ENCODE peak calls at places on chromosome 21, in nine cellular contexts. W, O, N, S, B, J, D, H and I are unnamed samples.

GRCh38 chr21:16073571-16073970 is 343.8 kb downstream of the USP25 start:
- DNase-seq in W (no peak), S (no peak), N (no peak), O (no peak), J (no peak), D (no peak), H (no peak), B (no peak), I (no peak)

GRCh38 chr21:44352253-44352860 is 1.1 kb upstream of the TRPM2 start:
- DNase-seq in N (no peak), S (no peak), D (no peak), O (no peak), H (no peak), J (no peak), W (no peak), B (no peak), I (no peak)

GRCh38 chr21:42073140-42074099 is 2.3 kb downstream of the UMODL1 start:
- DNase-seq in B (no peak), D (no peak), H (no peak), W (no peak), J (no peak), O (no peak), N (no peak), S (no peak), I (no peak)

GRCh38 chr21:17777321-17777720 is 41.8 kb downstream of the C21orf91 start:
- DNase-seq in B (no peak), D (no peak), H (no peak), W (peak), S (no peak), O (no peak), N (no peak), J (no peak), I (no peak)

GRCh38 chr21:20040768-20041167 is 957.4 kb upstream of the NCAM2 start:
- DNase-seq in H (no peak), N (peak), S (no peak), W (peak), J (no peak), O (no peak), B (no peak), D (no peak), I (no peak)

GRCh38 chr21:23968722-23969647 is 1638.3 kb downstream of the MRPL39 start:
- DNase-seq in H (no peak), W (peak), B (peak), O (peak), D (no peak), N (peak), S (no peak), J (peak), I (peak)

GRCh38 chr21:44732956-44733355 is 21.6 kb upstream of the TSPEAR start:
- DNase-seq in B (no peak), W (peak), H (no peak), N (no peak), O (no peak), D (no peak), S (no peak), J (no peak), I (no peak)

GRCh38 chr21:45857761-45858160 is 123.8 kb upstream of the COL6A1 start:
- DNase-seq in O (no peak), B (no peak), H (no peak), J (no peak), S (no peak), W (no peak), N (no peak), D (no peak), I (no peak)

GRCh38 chr21:16533692-16534407 is 804.1 kb downstream of the USP25 start:
- DNase-seq in B (no peak), S (peak), D (no peak), O (no peak), J (no peak), N (peak), W (no peak), H (peak), I (no peak)

GRCh38 chr21:27189870-27190269 is 223.0 kb upstream of the ADAMTS5 start:
- DNase-seq in B (no peak), S (no peak), D (no peak), W (peak), O (no peak), J (no peak), H (no peak), N (no peak), I (no peak)

GRCh38 chr21:30146558-30147282 is 19.9 kb downstream of the CLDN17 start:
- DNase-seq in N (peak), S (no peak), B (no peak), D (no peak), W (no peak), J (no peak), O (no peak), H (no peak), I (no peak)

GRCh38 chr21:37984416-37984815 is 68.2 kb upstream of the KCNJ6 start:
- DNase-seq in B (no peak), H (peak), J (no peak), O (no peak), S (no peak), W (no peak), N (no peak), D (no peak), I (no peak)

GRCh38 chr21:29238967-29239289 is 59.8 kb upstream of the BACH1 start:
- DNase-seq in O (no peak), H (no peak), S (no peak), D (no peak), J (no peak), B (no peak), W (no peak), N (no peak), I (no peak)

GRCh38 chr21:33844104-33844889 is 71.3 kb downstream of the ATP5PO start:
- DNase-seq in S (peak), D (no peak), H (peak), W (no peak), J (no peak), B (no peak), O (no peak), N (no peak), I (no peak)

GRCh38 chr21:34811368-34811767 is 142.6 kb downstream of the CLIC6 start:
- DNase-seq in S (no peak), W (no peak), N (no peak), B (no peak), O (no peak), H (no peak), J (no peak), D (no peak), I (no peak)

GRCh38 chr21:34691396-34692032 is 22.7 kb downstream of the CLIC6 start:
- DNase-seq in B (no peak), J (no peak), D (no peak), N (peak), W (no peak), H (no peak), S (no peak), O (no peak), I (no peak)

GRCh38 chr21:34528131-34528561 is 16.1 kb upstream of the KCNE1 start:
- DNase-seq in J (no peak), S (no peak), B (no peak), H (no peak), W (no peak), N (no peak), D (no peak), O (no peak), I (no peak)

GRCh38 chr21:44914176-44914874 is 6.4 kb downstream of the ITGB2 start:
- DNase-seq in W (no peak), O (peak), H (no peak), J (no peak), N (no peak), S (no peak), B (peak), D (no peak), I (peak)

GRCh38 chr21:44592446-44593365 is at the start of gene KRTAP10-6:
- DNase-seq in O (no peak), S (no peak), N (no peak), D (no peak), J (no peak), H (no peak), W (no peak), B (no peak), I (no peak)

GRCh38 chr21:33858672-33859372 is 56.8 kb downstream of the ATP5PO start:
- DNase-seq in D (no peak), S (peak), W (no peak), J (no peak), B (no peak), H (no peak), N (no peak), O (no peak), I (no peak)

GRCh38 chr21:41878831-41879189 is 334 bp downstream of the PRDM15 start:
- DNase-seq in H (peak), B (peak), O (peak), W (peak), D (peak), N (peak), S (peak), J (peak), I (peak)